ENCODE peak calls at places on chromosomes 7 and 10, in four cellular contexts. Z, X, Q and J are unnamed samples. For H3K27me3, the result is how much of the 10 kb centered on the place peaks cover.

GRCh38 chr7:73737491-73738219 is 947 bp downstream of the ABHD11 start:
- DNase-seq in Q (no peak), Z (no peak), X (no peak), J (no peak)

GRCh38 chr10:124353091-124353815 is 65.5 kb downstream of the OAT start:
- DNase-seq in X (no peak), Q (no peak), Z (no peak), J (no peak)

GRCh38 chr7:151246161-151247015 is 2.1 kb downstream of the SMARCD3 start:
- DNase-seq in Z (no peak), Q (no peak), X (no peak), J (peak)

GRCh38 chr7:88546808-88547207 is 212.7 kb upstream of the ZNF804B start:
- DNase-seq in X (no peak), Q (no peak), Z (no peak), J (peak)

GRCh38 chr10:86862786-86863185 is 94.6 kb downstream of the MMRN2 start:
- DNase-seq in Z (no peak), X (no peak), Q (no peak), J (no peak)

GRCh38 chr7:127946847-127947246 is 84.4 kb downstream of the LRRC4 start:
- DNase-seq in Z (no peak), X (no peak), Q (no peak), J (no peak)

GRCh38 chr7:138943061-138943460 is 38.1 kb downstream of the KIAA1549 start:
- DNase-seq in Z (no peak), X (no peak), Q (no peak), J (no peak)

GRCh38 chr10:14536269-14536903 is 205.7 kb upstream of the FRMD4A start:
- DNase-seq in Z (no peak), Q (no peak), X (no peak), J (no peak)

GRCh38 chr7:107785170-107785569 is 17.9 kb downstream of the SLC26A3 start:
- DNase-seq in Q (no peak), Z (no peak), X (no peak), J (no peak)

GRCh38 chr7:23264916-23265458 is 18.4 kb downstream of the GPNMB start:
- DNase-seq in Q (no peak), X (no peak), Z (no peak), J (no peak)

GRCh38 chr10:129855836-129856563 is 108.1 kb downstream of the EBF3 start:
- DNase-seq in Z (no peak), X (no peak), Q (no peak), J (no peak)

GRCh38 chr7:148058092-148058491 is 532.5 kb upstream of the C7orf33 start:
- DNase-seq in Q (no peak), Z (no peak), X (no peak), J (no peak)

GRCh38 chr10:65273063-65273462 is 1652.8 kb upstream of the LRRTM3 start:
- DNase-seq in Z (no peak), X (no peak), Q (no peak), J (no peak)

GRCh38 chr10:112934193-112934592 is 15.9 kb upstream of the TCF7L2 start:
- DNase-seq in Q (no peak), Z (no peak), X (no peak), J (no peak)

GRCh38 chr10:104267721-104268690 is 978 bp upstream of the GSTO2 start:
- DNase-seq in Q (no peak), Z (no peak), X (no peak), J (no peak)

GRCh38 chr7:32167256-32167655 is 97.0 kb upstream of the PDE1C start:
- DNase-seq in Z (no peak), Q (no peak), X (no peak), J (no peak)

GRCh38 chr7:32163141-32163806 is 93.1 kb upstream of the PDE1C start:
- DNase-seq in X (peak), Z (no peak), Q (no peak), J (peak)

GRCh38 chr7:32163911-32164310 is 93.7 kb upstream of the PDE1C start:
- DNase-seq in X (peak), Z (no peak), Q (no peak), J (no peak)

GRCh38 chr7:32161708-32162107 is 91.5 kb upstream of the PDE1C start:
- DNase-seq in X (peak), Z (no peak), Q (no peak), J (peak)

GRCh38 chr7:32164341-32164996 is 94.3 kb upstream of the PDE1C start:
- DNase-seq in Z (no peak), Q (no peak), X (peak), J (peak)
- TF ChIP-seq CTCF in Z (peak), Q (no peak), X (peak), J (peak)

DNA sequence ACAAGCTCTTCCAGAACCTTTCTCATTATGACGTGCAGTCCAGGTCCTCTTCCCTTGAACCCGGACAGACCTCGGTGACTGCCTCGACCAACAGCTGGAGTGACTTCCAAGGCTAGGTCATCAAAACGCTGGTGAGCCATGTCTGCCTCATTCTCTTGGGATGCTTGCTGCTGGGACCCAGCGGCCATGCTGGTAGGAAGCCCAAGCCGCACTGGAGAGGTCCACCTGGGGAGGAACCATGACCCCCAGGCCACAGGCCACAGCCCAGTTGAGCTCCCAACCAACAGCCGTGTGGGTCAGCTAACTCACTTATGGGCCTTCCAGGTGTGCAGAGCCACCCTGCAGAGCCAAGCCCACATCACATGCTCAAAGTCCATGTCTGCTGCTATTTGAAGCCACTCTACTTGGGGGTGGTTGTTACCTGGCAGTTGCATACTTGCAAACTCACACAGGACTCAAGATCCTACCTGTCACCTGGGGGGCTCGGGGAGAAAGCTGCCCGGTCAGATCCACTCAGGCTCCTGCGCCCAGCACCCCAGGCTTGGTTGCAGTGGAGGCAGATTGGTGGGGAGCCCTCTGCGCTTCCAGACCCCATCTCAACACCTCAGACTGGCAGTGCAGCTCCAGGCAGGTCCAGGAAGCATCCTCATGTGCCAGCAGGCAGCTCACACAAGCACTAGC is 57.0 kb downstream of the MICALL2 start:
- DNase-seq in Q (no peak), Z (peak), X (no peak), J (no peak)
- H3K27me3 ChIP-seq in Q (under half), Z (half or more), X (under half), J (half or more)

GRCh38 chr7:103867874-103868273 is 121.6 kb downstream of the RELN start:
- DNase-seq in Q (no peak), X (no peak), Z (no peak), J (no peak)
- TF ChIP-seq CTCF in Q (no peak), X (no peak), Z (no peak), J (no peak)

DNA sequence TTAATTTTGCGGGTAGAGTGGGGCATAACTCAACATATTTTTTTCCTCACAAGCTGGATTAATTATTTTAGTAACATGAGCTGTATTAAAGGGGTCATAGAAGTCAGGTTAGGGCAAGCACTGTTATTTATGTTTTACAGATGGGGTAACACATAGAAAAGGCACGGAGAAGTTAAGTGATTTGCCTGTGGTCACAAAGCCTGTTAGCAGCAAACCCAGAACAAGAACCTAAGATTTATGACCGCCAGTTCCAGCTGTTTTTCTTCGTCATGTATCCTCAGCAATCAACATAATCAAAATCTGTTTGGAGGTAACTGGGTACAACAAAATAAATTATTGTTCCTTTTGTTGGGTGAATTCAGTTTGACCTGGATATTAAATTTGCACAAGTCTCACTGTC is 57.2 kb upstream of the BET1 start:
- DNase-seq in Q (no peak), Z (no peak), X (no peak), J (no peak)
- H3K27me3 ChIP-seq in Q (under half), Z (under half), X (under half), J (under half)

GRCh38 chr7:34190299-34190698 is 285.0 kb downstream of the BMPER start:
- DNase-seq in Q (no peak), Z (no peak), X (no peak), J (no peak)

GRCh38 chr7:34181271-34181958 is 276.1 kb downstream of the BMPER start:
- DNase-seq in Z (no peak), Q (no peak), X (no peak), J (no peak)

GRCh38 chr7:34187908-34188307 is 282.6 kb downstream of the BMPER start:
- DNase-seq in X (no peak), Z (no peak), Q (no peak), J (no peak)

GRCh38 chr7:34184466-34184865 is 279.1 kb downstream of the BMPER start:
- DNase-seq in Q (no peak), X (no peak), Z (no peak), J (no peak)
- TF ChIP-seq CTCF in Q (no peak), X (peak), Z (no peak), J (peak)

DNA sequence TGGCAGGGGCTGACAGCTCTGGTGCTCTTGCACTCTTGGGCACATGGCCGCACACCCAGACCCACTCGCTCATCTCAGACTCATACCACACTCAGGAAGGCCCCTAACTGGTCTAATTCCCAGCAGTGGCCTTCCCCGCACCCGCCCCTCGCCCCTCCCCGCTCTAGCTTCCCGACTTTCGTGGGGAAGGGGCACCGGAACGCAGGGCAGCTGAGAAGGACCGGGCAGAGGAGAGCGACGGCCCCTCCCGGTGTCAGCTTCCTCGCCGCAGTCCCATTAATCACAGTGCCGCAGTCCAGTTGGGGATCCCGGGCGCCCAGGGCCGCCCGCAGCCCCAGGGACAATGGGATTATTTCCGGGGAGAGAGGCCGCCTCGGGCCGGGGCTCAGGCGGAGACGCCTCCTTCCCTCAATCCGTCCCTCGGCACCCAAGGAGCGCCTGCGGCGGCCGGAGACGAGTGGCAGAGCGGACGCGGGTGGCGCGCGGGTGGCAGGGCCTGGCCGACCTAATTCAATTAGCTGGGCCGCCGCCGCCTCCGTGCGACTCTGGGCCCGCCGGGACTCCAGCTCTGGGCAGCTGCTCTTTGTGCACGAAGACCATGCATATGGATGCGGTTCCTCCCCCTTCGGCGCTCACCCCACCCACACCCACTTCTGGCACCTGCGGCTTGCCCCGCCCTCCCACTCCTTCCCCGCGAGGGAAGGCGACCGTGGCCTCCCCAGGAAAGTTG is 7.8 kb upstream of the TLX1 start:
- DNase-seq in Q (no peak), Z (no peak), X (no peak), J (no peak)
- H3K27me3 ChIP-seq in Q (under half), Z (half or more), X (half or more), J (half or more)